ENCODE peak calls at places on chromosomes 3 and 15, in four cellular contexts. F is left ventricle myocardium inferior, M is Calu3, W is endothelial cell. D is an unnamed sample.
A peak's percentile ranks its signal among the peaks of the same experiment; 100 is the strongest.

GRCh38 chr3:131738095-131738494 is 235.3 kb upstream of the MRPL3 start:
- DNase-seq in F (no peak), W (no peak), M (no peak), D (no peak)

GRCh38 chr15:79673416-79674123 is 223.2 kb downstream of the MTHFS start:
- DNase-seq in F (no peak), M (no peak), W (no peak), D (peak; percentile 50)

GRCh38 chr3:117706731-117707130 is 997.2 kb downstream of the TUSC7 start:
- DNase-seq in W (no peak), M (no peak), F (no peak), D (no peak)

GRCh38 chr15:89625716-89626115 is 29.6 kb downstream of the KIF7 start:
- DNase-seq in W (no peak), F (no peak), M (no peak), D (no peak)

GRCh38 chr3:141308588-141309218 is 59.6 kb upstream of the ZBTB38 start:
- DNase-seq in W (peak; percentile 75), M (peak; percentile 92), F (peak; percentile 30), D (no peak)

GRCh38 chr15:101439920-101440319 is 49.6 kb downstream of the PCSK6 start:
- DNase-seq in F (no peak), W (no peak), M (no peak), D (no peak)

GRCh38 chr3:8523041-8523440 is 21.4 kb downstream of the LMCD1 start:
- DNase-seq in F (no peak), M (no peak), W (no peak), D (no peak)

GRCh38 chr3:105647047-105647446 is 221.8 kb downstream of the CBLB start:
- DNase-seq in W (no peak), F (no peak), M (peak; percentile 59), D (no peak)

GRCh38 chr15:74752486-74753395 is 4.1 kb downstream of the CYP1A2 start:
- DNase-seq in W (no peak), M (no peak), F (no peak), D (no peak)

GRCh38 chr15:98546325-98546724 is 102.0 kb upstream of the IGF1R start:
- DNase-seq in M (no peak), F (no peak), W (no peak), D (no peak)

GRCh38 chr3:111547645-111548044 is 5.6 kb downstream of the CD96 start:
- DNase-seq in F (no peak), W (no peak), M (no peak), D (peak; percentile 33)

GRCh38 chr3:61894988-61895935 is 333.9 kb downstream of the PTPRG start:
- DNase-seq in M (peak; percentile 61), W (no peak), F (peak; percentile 33), D (peak; percentile 68)

GRCh38 chr15:98904466-98905048 is 103.0 kb downstream of the PGPEP1L start:
- DNase-seq in W (peak; percentile 42), F (no peak), M (peak; percentile 55), D (peak; percentile 54)

GRCh38 chr3:13077431-13078157 is 4.4 kb upstream of the IQSEC1 start:
- DNase-seq in W (no peak), F (peak; percentile 78), M (no peak), D (no peak)

GRCh38 chr15:70234256-70234965 is 136.7 kb upstream of the TLE3 start:
- DNase-seq in F (no peak), W (no peak), M (no peak), D (no peak)

GRCh38 chr3:127045435-127046045 is 62.6 kb downstream of the PLXNA1 start:
- DNase-seq in M (no peak), W (no peak), F (no peak), D (no peak)

GRCh38 chr3:55297706-55298105 is 189.4 kb downstream of the WNT5A start:
- DNase-seq in F (no peak), W (no peak), M (no peak), D (no peak)

GRCh38 chr3:123449986-123450474 is 1.1 kb upstream of the ADCY5 start:
- DNase-seq in M (no peak), F (peak; percentile 38), W (no peak), D (no peak)

GRCh38 chr15:95669146-95669922 is 661.2 kb upstream of the NR2F2 start:
- DNase-seq in M (no peak), F (no peak), W (no peak), D (peak; percentile 13)

GRCh38 chr15:75455982-75456531 is 4.6 kb upstream of the SIN3A start:
- DNase-seq in W (peak; percentile 37), F (no peak), M (peak; percentile 49), D (peak; percentile 55)

GRCh38 chr3:98513136-98513535 is 9.6 kb downstream of the CLDND1 start:
- DNase-seq in F (no peak), W (no peak), M (peak; percentile 10), D (no peak)

GRCh38 chr3:185207931-185208746 is 45.7 kb downstream of the EHHADH start:
- DNase-seq in F (no peak), M (no peak), W (no peak), D (peak; percentile 60)

GRCh38 chr15:46768287-46768686 is 949.0 kb upstream of the SEMA6D start:
- DNase-seq in W (no peak), M (no peak), F (no peak), D (no peak)

GRCh38 chr15:71048913-71049675 is 66.2 kb upstream of the THSD4 start:
- DNase-seq in F (no peak), W (no peak), M (no peak), D (no peak)

GRCh38 chr3:194973366-194974000 is 287.8 kb downstream of the FAM43A start:
- DNase-seq in W (no peak), M (no peak), F (no peak), D (no peak)

GRCh38 chr15:60392986-60393811 is 4.6 kb downstream of the ANXA2 start:
- DNase-seq in M (peak; percentile 80), F (peak; percentile 31), W (no peak), D (no peak)

GRCh38 chr3:24682141-24682547 is 187.5 kb upstream of the THRB start:
- DNase-seq in W (no peak), F (no peak), M (no peak), D (no peak)

GRCh38 chr3:62109534-62109933 is 263.8 kb downstream of the FEZF2 start:
- DNase-seq in W (no peak), F (peak; percentile 40), M (no peak), D (no peak)

DNA sequence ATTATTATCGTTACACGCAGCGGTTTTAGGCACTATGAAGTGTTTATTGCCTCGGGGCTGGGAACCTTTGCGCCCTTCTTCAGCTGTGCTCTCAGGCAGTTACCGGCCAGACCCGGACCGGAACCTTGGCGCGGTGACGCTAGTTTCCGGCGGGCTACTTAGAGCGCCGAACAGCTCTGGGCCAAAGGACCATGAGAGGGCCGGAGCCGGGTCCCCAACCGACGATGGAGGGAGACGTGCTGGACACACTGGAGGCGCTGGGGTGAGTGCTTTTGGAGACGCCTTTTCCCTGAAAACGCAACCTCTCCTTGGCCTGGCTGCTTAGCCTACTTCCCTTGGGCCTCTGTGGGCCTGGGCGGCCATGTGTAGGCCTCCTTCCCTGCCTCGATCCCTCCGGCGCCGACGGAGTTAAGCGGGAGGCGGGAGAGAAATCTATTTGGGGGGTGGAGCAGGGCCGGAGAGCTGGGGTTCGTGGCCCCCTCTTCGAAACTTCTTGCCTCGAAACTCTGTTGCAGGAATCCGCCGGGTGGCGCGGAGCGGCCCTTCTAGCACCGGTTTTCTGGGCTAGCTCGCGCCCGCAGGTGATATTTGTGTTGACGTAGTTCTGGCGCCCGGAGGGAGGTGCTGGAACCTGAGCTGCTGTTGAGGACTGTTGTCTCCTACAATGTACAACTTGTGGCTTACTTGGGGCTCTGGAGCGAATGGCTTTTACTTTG is at the start of gene FAM98B:
- DNase-seq in F (peak; percentile 89), W (peak; percentile 90), M (peak; percentile 86), D (peak; percentile 77)
- TF ChIP-seq CTCF in F (no peak), W (no peak), M (no peak), D (no peak)

GRCh38 chr3:129429597-129429996 is 1.2 kb upstream of the EFCAB12 start:
- DNase-seq in W (no peak), F (no peak), M (no peak), D (no peak)

GRCh38 chr3:129428020-129428381 is 435 bp downstream of the EFCAB12 start:
- DNase-seq in F (no peak), M (no peak), W (no peak), D (no peak)

GRCh38 chr3:129425619-129426018 is 2.8 kb downstream of the EFCAB12 start:
- DNase-seq in F (no peak), W (no peak), M (no peak), D (no peak)

GRCh38 chr3:129429080-129429451 is 630 bp upstream of the EFCAB12 start:
- DNase-seq in W (no peak), F (no peak), M (no peak), D (no peak)

DNA sequence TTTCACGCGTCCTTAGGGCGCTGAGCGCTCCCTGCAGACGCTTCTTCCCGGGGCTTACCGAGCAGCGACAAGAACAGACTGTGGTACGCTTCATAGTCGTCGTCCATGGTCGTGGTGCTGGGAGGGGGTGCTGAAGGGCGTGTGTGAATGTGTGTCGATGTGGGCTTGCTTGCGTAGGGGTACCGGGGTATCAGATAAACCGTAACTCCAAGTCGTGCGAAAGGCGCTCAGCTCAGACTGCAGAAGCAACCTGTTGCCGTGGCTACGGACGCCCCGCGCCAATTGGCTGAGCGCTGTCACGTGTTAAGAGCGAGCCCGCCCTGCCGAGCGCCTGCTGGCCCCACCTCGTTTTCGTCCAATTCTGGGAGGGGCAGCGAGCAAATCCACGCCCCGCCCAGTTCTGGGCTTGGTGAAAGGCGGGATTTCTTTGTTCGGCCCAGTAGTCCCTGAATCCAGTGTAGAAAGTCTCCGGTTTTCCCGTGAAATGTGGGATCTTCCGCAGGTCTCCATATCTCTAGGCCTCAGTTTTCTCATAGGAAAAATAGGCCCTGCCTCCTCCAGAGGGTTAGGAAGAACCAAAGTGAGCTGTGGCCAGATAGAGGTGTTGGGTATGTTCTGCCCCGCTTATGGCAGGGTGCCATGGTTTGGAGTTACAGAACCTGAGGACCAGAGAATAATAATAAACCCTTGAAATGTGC is at the start of gene EFCAB12:
- DNase-seq in F (peak; percentile 96), M (peak; percentile 99), W (peak; percentile 94), D (peak; percentile 79)
- TF ChIP-seq CTCF in F (no peak), M (no peak), W (no peak), D (no peak)

GRCh38 chr3:168087539-168087938 is 8.2 kb downstream of the GOLIM4 start:
- DNase-seq in W (no peak), F (no peak), M (no peak), D (no peak)

GRCh38 chr3:168086541-168087260 is 9.0 kb downstream of the GOLIM4 start:
- DNase-seq in W (no peak), M (no peak), F (no peak), D (no peak)

GRCh38 chr3:168090306-168091085 is 5.2 kb downstream of the GOLIM4 start:
- DNase-seq in W (no peak), M (no peak), F (no peak), D (no peak)

GRCh38 chr3:168089179-168089771 is 6.4 kb downstream of the GOLIM4 start:
- DNase-seq in M (no peak), F (no peak), W (no peak), D (no peak)

GRCh38 chr3:168088106-168088722 is 7.5 kb downstream of the GOLIM4 start:
- DNase-seq in W (peak; percentile 30), M (peak; percentile 41), F (no peak), D (peak; percentile 18)
- TF ChIP-seq CTCF in W (peak; percentile 63), M (peak; percentile 74), F (peak; percentile 33), D (no peak)

GRCh38 chr3:42503251-42503924 is 945 bp downstream of the VIPR1 start:
- DNase-seq in F (no peak), M (no peak), W (no peak), D (no peak)

GRCh38 chr3:42500909-42501308 is 1.5 kb upstream of the VIPR1 start:
- DNase-seq in F (no peak), W (no peak), M (no peak), D (no peak)

GRCh38 chr3:42502429-42503250 is at the start of gene VIPR1:
- DNase-seq in F (peak; percentile 78), M (peak; percentile 97), W (peak; percentile 59), D (peak; percentile 89)

GRCh38 chr3:42501321-42501680 is 1.1 kb upstream of the VIPR1 start:
- DNase-seq in M (no peak), W (peak; percentile 28), F (no peak), D (no peak)

GRCh38 chr3:42501681-42502428 is 588 bp upstream of the VIPR1 start:
- DNase-seq in F (peak; percentile 50), W (peak; percentile 66), M (peak; percentile 79), D (peak; percentile 70)
- TF ChIP-seq CTCF in F (peak; percentile 71), W (peak; percentile 14), M (peak; percentile 22), D (peak; percentile 29)